ENCODE peak calls at places on chromosomes 4 and X, in ten cellular contexts. L is heart left ventricle, F is nephron progenitor cell, J is WTC11, U is pancreas, V is GM23338, S is GM10248, I is osteoblast, Z is epithelial cell of esophagus, H is AG09319. K is an unnamed sample.

GRCh38 chr4:6112606-6113290 is 87.6 kb downstream of the JAKMIP1 start:
- DNase-seq in Z (no peak), L (no peak), V (no peak), J (no peak), I (no peak), U (no peak), H (no peak), F (no peak), S (no peak), K (no peak)

GRCh38 chr4:7361256-7361655 is 73.5 kb downstream of the PSAPL1 start:
- DNase-seq in Z (no peak), U (peak; percentile 35), H (no peak), V (no peak), J (no peak), I (no peak), F (no peak), S (no peak), L (peak; percentile 67), K (no peak)

GRCh38 chr4:102321260-102321991 is 23.9 kb downstream of the SLC39A8 start:
- DNase-seq in Z (no peak), I (no peak), F (no peak), U (no peak), L (no peak), H (no peak), J (no peak), S (peak; percentile 43), V (peak; percentile 34), K (no peak)

GRCh38 chr4:183411291-183411861 is 33.1 kb upstream of the CDKN2AIP start:
- DNase-seq in L (no peak), S (no peak), V (no peak), J (no peak), Z (peak; percentile 71), I (no peak), F (no peak), H (no peak), U (no peak), K (peak; percentile 79)

GRCh38 chr4:17577660-17578481 is 873 bp downstream of the LAP3 start:
- DNase-seq in V (peak; percentile 18), L (peak; percentile 61), Z (peak; percentile 30), S (no peak), H (no peak), U (peak; percentile 71), J (peak; percentile 54), I (peak; percentile 82), F (peak; percentile 56), K (no peak)

GRCh38 chr4:79164961-79165610 is 160.8 kb downstream of the NAA11 start:
- DNase-seq in Z (no peak), U (no peak), L (no peak), H (no peak), S (no peak), I (no peak), J (no peak), V (no peak), F (no peak), K (no peak)

GRCh38 chr4:147550626-147551250 is 66.5 kb upstream of the TMEM184C start:
- DNase-seq in H (no peak), I (no peak), F (no peak), Z (peak; percentile 60), L (no peak), S (peak; percentile 37), J (no peak), V (no peak), U (no peak), K (peak; percentile 43)

GRCh38 chr4:86300516-86300915 is 59.3 kb downstream of the MAPK10 start:
- DNase-seq in J (no peak), L (no peak), H (no peak), I (no peak), U (no peak), S (no peak), Z (no peak), V (no peak), F (no peak), K (no peak)

GRCh38 chr4:7285244-7286122 is 93.1 kb downstream of the SORCS2 start:
- DNase-seq in J (no peak), H (no peak), V (no peak), Z (no peak), I (no peak), S (no peak), U (no peak), L (no peak), F (peak; percentile 52), K (no peak)

GRCh38 chr4:142248946-142249345 is 597.2 kb downstream of the INPP4B start:
- DNase-seq in V (no peak), S (no peak), Z (peak; percentile 74), I (peak; percentile 64), H (peak; percentile 19), L (no peak), F (no peak), U (no peak), J (no peak), K (no peak)

GRCh38 chr4:106507440-106507839 is 138.9 kb upstream of the GIMD1 start:
- DNase-seq in V (no peak), I (no peak), S (no peak), H (no peak), Z (no peak), J (no peak), L (no peak), U (no peak), F (no peak), K (no peak)

GRCh38 chr4:687975-688694 is 816 bp downstream of the SLC49A3 start:
- DNase-seq in I (peak; percentile 94), V (peak; percentile 77), S (no peak), U (peak; percentile 66), L (no peak), Z (peak; percentile 26), F (no peak), H (no peak), J (peak; percentile 71), K (no peak)

GRCh38 chr4:5018096-5018495 is 1.2 kb downstream of the CYTL1 start:
- DNase-seq in V (no peak), J (no peak), U (no peak), Z (no peak), I (no peak), F (no peak), H (no peak), L (no peak), S (no peak), K (no peak)

GRCh38 chrX:134727363-134727762 is 69.1 kb upstream of the PLAC1 start:
- DNase-seq in S (no peak), I (no peak), F (no peak), L (no peak), Z (peak; percentile 5), V (no peak), H (no peak), U (no peak), J (no peak), K (no peak)

GRCh38 chr4:178090640-178091411 is 648.6 kb upstream of the AGA start:
- DNase-seq in Z (no peak), F (no peak), V (no peak), I (no peak), U (no peak), S (no peak), J (peak; percentile 15), L (peak; percentile 18), H (no peak), K (no peak)

GRCh38 chrX:24594531-24594930 is 52.6 kb downstream of the PCYT1B start:
- DNase-seq in I (no peak), F (no peak), Z (no peak), S (no peak), V (no peak), U (no peak), L (no peak), H (no peak), J (no peak), K (no peak)

GRCh38 chrX:7263961-7264360 is 116.0 kb upstream of the PUDP start:
- DNase-seq in S (no peak), I (no peak), J (no peak), U (no peak), F (no peak), Z (peak; percentile 86), H (no peak), L (no peak), V (no peak), K (peak; percentile 23)

GRCh38 chr4:17787315-17787714 is 5.9 kb upstream of the FAM184B start:
- DNase-seq in L (no peak), S (no peak), H (no peak), I (no peak), J (no peak), F (no peak), Z (peak; percentile 84), V (no peak), U (no peak), K (peak; percentile 39)

GRCh38 chr4:155353923-155354540 is 22.7 kb downstream of the MAP9 start:
- DNase-seq in Z (peak; percentile 63), S (peak; percentile 14), V (peak; percentile 79), U (peak; percentile 82), F (peak; percentile 78), J (peak; percentile 68), I (peak; percentile 9), L (peak; percentile 60), H (no peak), K (no peak)
- TF ChIP-seq CTCF in Z (peak; percentile 86), S (peak; percentile 72), V (peak; percentile 92), U (peak; percentile 59), F (peak; percentile 87), J (peak; percentile 77), I (peak; percentile 83), L (peak; percentile 67), H (peak; percentile 87), K (peak; percentile 84)

GRCh38 chrX:1031521-1032430 is 180.7 kb downstream of the CRLF2 start:
- DNase-seq in S (no peak), Z (no peak), V (no peak), H (no peak), U (no peak), J (no peak), I (no peak), L (no peak), F (peak; percentile 3), K (no peak)
- TF ChIP-seq CTCF in S (no peak), Z (no peak), V (no peak), H (no peak), U (no peak), J (no peak), I (no peak), L (no peak), F (no peak), K (no peak)

DNA sequence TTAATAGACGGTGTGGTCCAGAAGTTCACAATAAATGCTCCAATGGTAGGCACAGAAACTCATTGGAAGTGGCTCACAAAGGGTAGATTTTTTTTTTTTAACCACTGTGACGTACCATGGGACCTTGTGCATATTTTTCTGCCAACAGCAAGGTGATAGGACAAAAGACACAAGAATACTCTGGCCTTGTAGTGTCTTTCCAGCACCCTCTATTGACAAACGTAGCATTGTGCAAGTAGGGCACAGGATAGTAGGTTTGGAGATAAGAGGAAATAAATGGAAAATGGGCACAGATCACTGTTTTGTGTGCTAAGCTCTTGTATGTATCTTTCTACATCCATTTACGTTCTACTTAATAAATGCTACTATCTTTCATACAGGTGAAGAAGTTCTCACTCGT is 2054.9 kb downstream of the PCDH7 start:
- DNase-seq in L (no peak), Z (peak; percentile 77), J (no peak), V (peak; percentile 69), U (no peak), F (no peak), S (no peak), H (no peak), I (no peak), K (peak; percentile 5)
- TF ChIP-seq CTCF in L (no peak), Z (peak; percentile 85), J (no peak), V (peak; percentile 92), U (no peak), F (peak; percentile 49), S (peak; percentile 11), H (no peak), I (no peak), K (peak; percentile 68)

GRCh38 chr4:13403833-13404232 is 80.3 kb downstream of the RAB28 start:
- DNase-seq in L (no peak), V (no peak), F (no peak), S (no peak), U (no peak), H (no peak), Z (no peak), J (no peak), I (no peak), K (no peak)
- TF ChIP-seq CTCF in L (no peak), V (no peak), F (no peak), S (no peak), U (no peak), H (no peak), Z (no peak), J (no peak), I (peak; percentile 22), K (no peak)

K was measured in kidney epithelial cell.